ENCODE peak calls at places on chromosome 7, in four cellular contexts. L, Z, I and Q are unnamed samples.

GRCh38 chr7:78769551-78770101 is 683.8 kb downstream of the MAGI2 start:
- DNase-seq in L (no peak), Z (no peak), I (no peak), Q (no peak)

GRCh38 chr7:83849135-83849534 is 200.2 kb upstream of the SEMA3E start:
- DNase-seq in L (no peak), Z (no peak), I (no peak), Q (no peak)

GRCh38 chr7:129225931-129226572 is 1.2 kb downstream of the AHCYL2 start:
- DNase-seq in L (no peak), Z (no peak), I (no peak), Q (no peak)

GRCh38 chr7:2918406-2918805 is 74.3 kb upstream of the GNA12 start:
- DNase-seq in L (no peak), Z (no peak), I (no peak), Q (no peak)

GRCh38 chr7:66100408-66101050 is 14.1 kb upstream of the CRCP start:
- DNase-seq in L (no peak), Z (no peak), I (no peak), Q (no peak)

GRCh38 chr7:28360739-28361138 is 51.6 kb upstream of the CREB5 start:
- DNase-seq in L (no peak), Z (no peak), I (no peak), Q (no peak)

GRCh38 chr7:138608292-138608691 is 92.9 kb downstream of the SVOPL start:
- DNase-seq in L (no peak), Z (no peak), I (no peak), Q (no peak)

GRCh38 chr7:15471387-15471786 is 90.4 kb downstream of the AGMO start:
- DNase-seq in L (no peak), Z (no peak), I (no peak), Q (no peak)

GRCh38 chr7:6346581-6346980 is 74.2 kb upstream of the CYTH3 start:
- DNase-seq in L (no peak), Z (no peak), I (no peak), Q (no peak)

GRCh38 chr7:31007634-31008033 is 43.9 kb downstream of the GHRHR start:
- DNase-seq in L (no peak), Z (no peak), I (no peak), Q (no peak)

GRCh38 chr7:75534727-75535307 is 42.7 kb downstream of the SPDYE5 start:
- DNase-seq in L (no peak), Z (no peak), I (no peak), Q (no peak)

GRCh38 chr7:157336383-157337315 is at the start of gene DNAJB6:
- DNase-seq in L (peak), Z (peak), I (peak), Q (peak)

GRCh38 chr7:151993977-151994676 is 31.3 kb upstream of the GALNT11 start:
- DNase-seq in L (no peak), Z (no peak), I (no peak), Q (no peak)

GRCh38 chr7:44325811-44326241 is 432 bp upstream of the CAMK2B start:
- DNase-seq in L (no peak), Z (no peak), I (no peak), Q (no peak)

GRCh38 chr7:36752026-36752735 is 27.9 kb upstream of the AOAH start:
- DNase-seq in L (no peak), Z (no peak), I (no peak), Q (no peak)

GRCh38 chr7:414681-415560 is 104.7 kb downstream of the PDGFA start:
- DNase-seq in L (no peak), Z (peak), I (peak), Q (no peak)

GRCh38 chr7:76358478-76359110 is at the start of gene YWHAG:
- DNase-seq in L (peak), Z (peak), I (peak), Q (peak)

GRCh38 chr7:94403546-94403945 is 8.9 kb downstream of the COL1A2 start:
- DNase-seq in L (no peak), Z (no peak), I (no peak), Q (no peak)

GRCh38 chr7:91713669-91714068 is 166.8 kb downstream of the MTERF1 start:
- DNase-seq in L (no peak), Z (no peak), I (no peak), Q (no peak)

GRCh38 chr7:134371536-134371935 is 54.8 kb upstream of the SLC35B4 start:
- DNase-seq in L (no peak), Z (no peak), I (no peak), Q (no peak)

GRCh38 chr7:145909956-145910611 is 206.5 kb upstream of the CNTNAP2 start:
- DNase-seq in L (no peak), Z (no peak), I (no peak), Q (no peak)

GRCh38 chr7:6026011-6026819 is 5.0 kb upstream of the ANKRD61 start:
- DNase-seq in L (peak), Z (peak), I (peak), Q (no peak)

GRCh38 chr7:130393095-130393494 is 12.8 kb downstream of the CPA1 start:
- DNase-seq in L (no peak), Z (no peak), I (no peak), Q (no peak)

GRCh38 chr7:130825819-130826218 is 91.8 kb upstream of the KLF14 start:
- DNase-seq in L (no peak), Z (no peak), I (no peak), Q (no peak)

GRCh38 chr7:137932881-137933269 is 69.0 kb downstream of the CREB3L2 start:
- DNase-seq in L (no peak), Z (no peak), I (no peak), Q (no peak)

GRCh38 chr7:116122972-116123595 is 87.3 kb upstream of the TES start:
- DNase-seq in L (no peak), Z (no peak), I (no peak), Q (no peak)

GRCh38 chr7:130593033-130593432 is 75.5 kb downstream of the COPG2 start:
- DNase-seq in L (no peak), Z (no peak), I (no peak), Q (no peak)

GRCh38 chr7:46191776-46192175 is 270.7 kb upstream of the IGFBP3 start:
- DNase-seq in L (no peak), Z (no peak), I (no peak), Q (no peak)

GRCh38 chr7:16130127-16131110 is 290.9 kb downstream of the CRPPA start:
- DNase-seq in L (no peak), Z (no peak), I (no peak), Q (no peak)

GRCh38 chr7:155210386-155210785 is 87.3 kb upstream of the INSIG1 start:
- DNase-seq in L (no peak), Z (no peak), I (no peak), Q (no peak)

GRCh38 chr7:155209478-155209864 is 88.2 kb upstream of the INSIG1 start:
- DNase-seq in L (no peak), Z (no peak), I (no peak), Q (no peak)

GRCh38 chr7:155207335-155208002 is 90.2 kb upstream of the INSIG1 start:
- DNase-seq in L (no peak), Z (no peak), I (no peak), Q (no peak)

GRCh38 chr7:155209920-155210319 is 87.8 kb upstream of the INSIG1 start:
- DNase-seq in L (no peak), Z (no peak), I (no peak), Q (no peak)

DNA sequence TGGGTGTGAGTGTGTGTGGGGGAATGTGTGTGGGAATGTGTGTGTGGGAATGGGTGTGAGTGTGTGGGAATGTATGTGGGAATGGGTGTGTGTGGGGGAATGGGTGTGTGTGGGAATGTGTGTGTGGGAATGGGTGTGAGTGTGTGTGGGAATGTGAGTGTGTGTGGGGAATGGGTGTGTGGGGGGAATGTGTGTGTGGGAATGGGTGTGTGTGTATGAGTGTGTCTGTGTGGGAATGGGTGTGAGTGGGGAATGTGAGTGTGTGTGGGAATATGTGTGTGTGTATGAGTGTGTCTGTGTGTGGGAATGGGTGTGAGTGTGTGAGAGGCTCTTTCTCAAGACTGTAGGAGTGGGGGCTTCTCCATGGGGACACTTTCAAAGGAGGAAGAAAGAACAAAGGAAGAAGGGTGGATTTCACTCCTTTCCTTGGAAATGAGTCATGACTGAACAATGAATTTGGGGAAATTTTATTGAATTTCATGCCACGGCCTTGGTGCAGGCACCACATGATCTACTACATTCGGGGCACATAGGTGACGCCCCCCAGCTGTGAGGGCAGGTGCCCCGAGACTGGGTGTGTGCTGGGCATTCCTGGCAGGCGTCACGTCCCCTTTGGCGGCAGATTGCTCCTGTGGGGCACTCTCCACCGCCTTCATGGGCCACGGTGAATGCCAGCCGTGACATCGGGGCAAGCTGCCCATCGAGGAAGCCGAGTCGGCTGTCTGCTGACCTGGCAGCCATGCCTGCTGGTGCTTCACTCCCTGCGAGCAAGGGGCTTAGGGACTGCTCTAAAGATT is 88.8 kb upstream of the INSIG1 start:
- DNase-seq in L (no peak), Z (no peak), I (no peak), Q (no peak)
- H3K27ac ChIP-seq in L (no peak), Z (no peak), I (peak), Q (no peak)

DNA sequence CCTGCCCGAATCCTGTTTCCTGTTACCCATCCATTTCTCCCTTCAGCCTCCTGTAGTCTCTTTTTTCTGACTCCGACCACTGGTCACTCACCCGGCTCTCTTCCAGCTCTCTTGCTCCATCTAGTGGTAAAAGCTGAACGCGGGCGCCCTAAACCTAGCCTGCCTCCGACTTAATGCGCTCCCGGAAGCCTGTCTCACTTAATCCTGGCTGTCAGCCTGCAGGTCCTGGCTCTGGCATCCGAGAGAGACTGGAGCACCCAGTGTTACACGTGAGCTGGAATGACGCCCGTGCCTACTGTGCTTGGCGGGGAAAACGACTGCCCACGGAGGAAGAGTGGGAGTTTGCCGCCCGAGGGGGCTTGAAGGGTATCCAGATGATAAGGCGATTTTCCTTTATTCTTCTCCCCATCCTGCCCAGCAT is 10.3 kb downstream of the SUMF2 start:
- DNase-seq in L (peak), Z (peak), I (peak), Q (peak)
- H3K27ac ChIP-seq in L (no peak), Z (no peak), I (peak), Q (peak)

DNA sequence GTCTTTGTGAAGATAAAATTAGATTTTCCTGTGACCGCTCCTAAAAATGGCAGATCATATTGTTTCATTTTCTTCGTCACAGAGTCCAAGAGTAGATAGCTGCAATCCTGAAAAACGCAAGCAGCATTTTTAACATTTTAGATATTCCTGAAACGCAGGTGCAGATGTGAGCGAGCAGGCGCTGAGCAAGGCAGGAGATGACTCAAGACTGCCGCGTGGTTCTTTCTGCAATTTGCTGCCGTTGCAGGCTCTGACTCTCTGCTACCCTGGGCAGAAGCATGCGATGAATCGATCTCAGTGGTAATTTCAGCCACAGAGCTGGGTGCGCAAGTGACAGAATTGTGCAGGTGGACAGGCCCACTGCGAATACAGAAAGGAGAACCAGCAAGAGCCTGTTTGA is 331.9 kb downstream of the ACTR3B start:
- DNase-seq in L (no peak), Z (no peak), I (no peak), Q (no peak)
- H3K27ac ChIP-seq in L (no peak), Z (no peak), I (no peak), Q (no peak)

GRCh38 chr7:35249537-35249907 is 4.4 kb downstream of the TBX20 start:
- DNase-seq in L (no peak), Z (no peak), I (no peak), Q (no peak)
- H3K27ac ChIP-seq in L (no peak), Z (no peak), I (no peak), Q (no peak)

DNA sequence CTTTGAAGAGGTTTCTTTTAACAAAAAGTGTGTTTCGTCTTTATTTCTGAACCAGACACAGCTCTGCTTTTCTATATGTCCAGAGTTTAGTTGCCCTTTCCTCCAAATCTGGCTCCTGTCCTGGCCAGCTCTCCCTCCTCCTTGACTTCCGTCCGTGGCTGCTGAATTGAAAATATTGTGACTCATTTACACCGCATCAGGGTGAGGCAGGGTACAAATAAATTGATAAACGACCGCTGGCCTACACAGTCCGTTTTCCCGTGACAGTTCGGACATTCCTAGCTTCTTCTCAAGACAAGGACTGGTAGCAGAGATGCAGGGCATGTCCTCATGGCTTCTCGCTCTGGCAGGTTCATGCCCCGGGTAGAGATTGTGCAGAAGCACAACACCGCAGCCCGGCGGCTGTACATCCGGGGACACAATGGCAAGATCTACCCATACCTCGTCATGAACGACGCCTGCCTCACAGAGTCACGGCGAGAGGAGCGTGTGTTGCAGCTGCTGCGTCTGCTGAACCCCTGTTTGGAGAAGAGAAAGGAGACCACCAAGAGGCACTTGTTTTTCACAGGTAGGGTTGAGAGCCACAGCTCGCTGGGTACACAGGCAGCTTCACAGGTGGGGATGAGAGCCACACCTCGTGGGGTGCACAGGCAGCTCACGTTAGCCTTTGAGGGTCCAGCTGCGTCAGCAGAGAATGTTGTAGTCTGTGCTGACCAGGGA is 126.6 kb downstream of the TRRAP start:
- DNase-seq in L (no peak), Z (no peak), I (no peak), Q (no peak)
- H3K27ac ChIP-seq in L (no peak), Z (no peak), I (no peak), Q (no peak)

GRCh38 chr7:24328050-24328449 is 44.1 kb downstream of the NPY start:
- DNase-seq in L (no peak), Z (no peak), I (no peak), Q (no peak)

GRCh38 chr7:24318326-24318725 is 34.3 kb downstream of the NPY start:
- DNase-seq in L (no peak), Z (no peak), I (no peak), Q (no peak)

GRCh38 chr7:24319209-24319608 is 35.2 kb downstream of the NPY start:
- DNase-seq in L (no peak), Z (no peak), I (no peak), Q (no peak)

GRCh38 chr7:24325708-24326107 is 41.7 kb downstream of the NPY start:
- DNase-seq in L (no peak), Z (no peak), I (no peak), Q (no peak)

GRCh38 chr7:24323961-24324480 is 40.0 kb downstream of the NPY start:
- DNase-seq in L (no peak), Z (no peak), I (no peak), Q (no peak)
- H3K27ac ChIP-seq in L (no peak), Z (no peak), I (no peak), Q (no peak)